ENCODE peak calls at places on chromosomes 16 and 17, in six cellular contexts. One of them, this sample, is unnamed.

GRCh38 chr17:78653382-78653781 is 76.2 kb upstream of the DNAH17 start:
- DNase-seq in sigmoid colon: peak
- DNase-seq in stomach: no peak
- DNase-seq in fibroblast of lung: peak
- DNase-seq in prostate gland: no peak
- DNase-seq in cardiac muscle cell: no peak
- DNase-seq in this sample: no peak

GRCh38 chr17:29116652-29117439 is 63.4 kb downstream of the MYO18A start:
- DNase-seq in sigmoid colon: peak
- DNase-seq in stomach: peak
- DNase-seq in fibroblast of lung: peak
- DNase-seq in prostate gland: peak
- DNase-seq in cardiac muscle cell: peak
- DNase-seq in this sample: peak

GRCh38 chr17:7632492-7632894 is 2.6 kb downstream of the SHBG start:
- DNase-seq in sigmoid colon: no peak
- DNase-seq in stomach: peak
- DNase-seq in fibroblast of lung: peak
- DNase-seq in prostate gland: no peak
- DNase-seq in cardiac muscle cell: peak
- DNase-seq in this sample: peak

GRCh38 chr17:41689497-41690299 is 1.0 kb downstream of the EIF1 start:
- DNase-seq in sigmoid colon: no peak
- DNase-seq in stomach: no peak
- DNase-seq in fibroblast of lung: peak
- DNase-seq in prostate gland: peak
- DNase-seq in cardiac muscle cell: peak
- DNase-seq in this sample: no peak

GRCh38 chr17:3888343-3889171 is 4.3 kb downstream of the CAMKK1 start:
- DNase-seq in sigmoid colon: peak
- DNase-seq in stomach: peak
- DNase-seq in fibroblast of lung: peak
- DNase-seq in prostate gland: peak
- DNase-seq in cardiac muscle cell: no peak
- DNase-seq in this sample: peak

GRCh38 chr16:52912565-52913173 is 140.0 kb downstream of the CHD9NB start:
- DNase-seq in sigmoid colon: no peak
- DNase-seq in stomach: peak
- DNase-seq in fibroblast of lung: peak
- DNase-seq in prostate gland: peak
- DNase-seq in cardiac muscle cell: peak
- DNase-seq in this sample: no peak

GRCh38 chr17:17624776-17625175 is 33.3 kb upstream of the PEMT start:
- DNase-seq in sigmoid colon: no peak
- DNase-seq in stomach: no peak
- DNase-seq in fibroblast of lung: no peak
- DNase-seq in prostate gland: no peak
- DNase-seq in cardiac muscle cell: no peak
- DNase-seq in this sample: no peak

GRCh38 chr17:43608313-43608712 is 53.4 kb downstream of the MEOX1 start:
- DNase-seq in sigmoid colon: no peak
- DNase-seq in stomach: no peak
- DNase-seq in fibroblast of lung: no peak
- DNase-seq in prostate gland: no peak
- DNase-seq in cardiac muscle cell: no peak
- DNase-seq in this sample: no peak

GRCh38 chr17:78442648-78443128 is 64.2 kb downstream of the PGS1 start:
- DNase-seq in sigmoid colon: peak
- DNase-seq in stomach: peak
- DNase-seq in fibroblast of lung: peak
- DNase-seq in prostate gland: no peak
- DNase-seq in cardiac muscle cell: no peak
- DNase-seq in this sample: peak

GRCh38 chr16:55842369-55843104 is 9.6 kb upstream of the CES1 start:
- DNase-seq in sigmoid colon: no peak
- DNase-seq in stomach: no peak
- DNase-seq in fibroblast of lung: peak
- DNase-seq in prostate gland: peak
- DNase-seq in cardiac muscle cell: peak
- DNase-seq in this sample: no peak

GRCh38 chr16:10181196-10182162 is 749 bp downstream of the GRIN2A start:
- DNase-seq in sigmoid colon: peak
- DNase-seq in stomach: peak
- DNase-seq in fibroblast of lung: peak
- DNase-seq in prostate gland: peak
- DNase-seq in cardiac muscle cell: peak
- DNase-seq in this sample: peak

GRCh38 chr17:27240802-27241155 is 53.1 kb upstream of the WSB1 start:
- DNase-seq in sigmoid colon: no peak
- DNase-seq in stomach: no peak
- DNase-seq in fibroblast of lung: no peak
- DNase-seq in prostate gland: no peak
- DNase-seq in cardiac muscle cell: no peak
- DNase-seq in this sample: no peak

GRCh38 chr17:29027521-29027920 is 15.4 kb upstream of the PIPOX start:
- DNase-seq in sigmoid colon: no peak
- DNase-seq in stomach: no peak
- DNase-seq in fibroblast of lung: no peak
- DNase-seq in prostate gland: no peak
- DNase-seq in cardiac muscle cell: no peak
- DNase-seq in this sample: no peak

GRCh38 chr16:20300312-20301097 is 26.8 kb downstream of the GP2 start:
- DNase-seq in sigmoid colon: no peak
- DNase-seq in stomach: peak
- DNase-seq in fibroblast of lung: peak
- DNase-seq in prostate gland: peak
- DNase-seq in cardiac muscle cell: peak
- DNase-seq in this sample: no peak

GRCh38 chr17:7260601-7261376 is 1.5 kb downstream of the CLDN7 start:
- DNase-seq in sigmoid colon: no peak
- DNase-seq in stomach: peak
- DNase-seq in fibroblast of lung: no peak
- DNase-seq in prostate gland: peak
- DNase-seq in cardiac muscle cell: peak
- DNase-seq in this sample: no peak

GRCh38 chr16:53232826-53233529 is 178.2 kb downstream of the CHD9 start:
- DNase-seq in sigmoid colon: no peak
- DNase-seq in stomach: no peak
- DNase-seq in fibroblast of lung: no peak
- DNase-seq in prostate gland: no peak
- DNase-seq in cardiac muscle cell: no peak
- DNase-seq in this sample: no peak

GRCh38 chr16:26801628-26802027 is 265.1 kb upstream of the C16orf82 start:
- DNase-seq in sigmoid colon: no peak
- DNase-seq in stomach: no peak
- DNase-seq in fibroblast of lung: no peak
- DNase-seq in prostate gland: no peak
- DNase-seq in cardiac muscle cell: no peak
- DNase-seq in this sample: no peak

GRCh38 chr17:82031303-82031884 is at the start of gene RAC3:
- DNase-seq in sigmoid colon: no peak
- DNase-seq in stomach: no peak
- DNase-seq in fibroblast of lung: peak
- DNase-seq in prostate gland: no peak
- DNase-seq in cardiac muscle cell: peak
- DNase-seq in this sample: no peak

GRCh38 chr16:67260426-67261063 is 11.8 kb downstream of the SLC9A5 start:
- DNase-seq in sigmoid colon: peak
- DNase-seq in stomach: peak
- DNase-seq in fibroblast of lung: peak
- DNase-seq in prostate gland: peak
- DNase-seq in cardiac muscle cell: peak
- DNase-seq in this sample: peak

GRCh38 chr16:35431829-35432663 is 1972.6 kb downstream of the TP53TG3F start:
- DNase-seq in sigmoid colon: no peak
- DNase-seq in stomach: no peak
- DNase-seq in fibroblast of lung: no peak
- DNase-seq in prostate gland: no peak
- DNase-seq in cardiac muscle cell: no peak
- DNase-seq in this sample: no peak

GRCh38 chr16:89784409-89784808 is 32.0 kb downstream of the FANCA start:
- DNase-seq in sigmoid colon: no peak
- DNase-seq in stomach: no peak
- DNase-seq in fibroblast of lung: no peak
- DNase-seq in prostate gland: no peak
- DNase-seq in cardiac muscle cell: no peak
- DNase-seq in this sample: no peak

GRCh38 chr16:10728035-10728462 is 15.6 kb upstream of the NUBP1 start:
- DNase-seq in sigmoid colon: no peak
- DNase-seq in stomach: no peak
- DNase-seq in fibroblast of lung: no peak
- DNase-seq in prostate gland: no peak
- DNase-seq in cardiac muscle cell: no peak
- DNase-seq in this sample: no peak

GRCh38 chr16:20327444-20328041 is at the start of gene GP2:
- DNase-seq in sigmoid colon: no peak
- DNase-seq in stomach: peak
- DNase-seq in fibroblast of lung: no peak
- DNase-seq in prostate gland: peak
- DNase-seq in cardiac muscle cell: no peak
- DNase-seq in this sample: no peak

GRCh38 chr17:1110844-1111598 is 68.8 kb downstream of the ABR start:
- DNase-seq in sigmoid colon: peak
- DNase-seq in stomach: no peak
- DNase-seq in fibroblast of lung: peak
- DNase-seq in prostate gland: no peak
- DNase-seq in cardiac muscle cell: peak
- DNase-seq in this sample: no peak

GRCh38 chr17:31492880-31493655 is 101.6 kb downstream of the RAB11FIP4 start:
- DNase-seq in sigmoid colon: no peak
- DNase-seq in stomach: peak
- DNase-seq in fibroblast of lung: no peak
- DNase-seq in prostate gland: no peak
- DNase-seq in cardiac muscle cell: no peak
- DNase-seq in this sample: no peak

GRCh38 chr17:7084058-7084457 is 4.0 kb upstream of the CLEC10A start:
- DNase-seq in sigmoid colon: no peak
- DNase-seq in stomach: no peak
- DNase-seq in fibroblast of lung: peak
- DNase-seq in prostate gland: no peak
- DNase-seq in cardiac muscle cell: no peak
- DNase-seq in this sample: no peak

GRCh38 chr16:73504591-73504990 is 456.7 kb upstream of the ZFHX3 start:
- DNase-seq in sigmoid colon: no peak
- DNase-seq in stomach: no peak
- DNase-seq in fibroblast of lung: no peak
- DNase-seq in prostate gland: no peak
- DNase-seq in cardiac muscle cell: no peak
- DNase-seq in this sample: no peak

DNA sequence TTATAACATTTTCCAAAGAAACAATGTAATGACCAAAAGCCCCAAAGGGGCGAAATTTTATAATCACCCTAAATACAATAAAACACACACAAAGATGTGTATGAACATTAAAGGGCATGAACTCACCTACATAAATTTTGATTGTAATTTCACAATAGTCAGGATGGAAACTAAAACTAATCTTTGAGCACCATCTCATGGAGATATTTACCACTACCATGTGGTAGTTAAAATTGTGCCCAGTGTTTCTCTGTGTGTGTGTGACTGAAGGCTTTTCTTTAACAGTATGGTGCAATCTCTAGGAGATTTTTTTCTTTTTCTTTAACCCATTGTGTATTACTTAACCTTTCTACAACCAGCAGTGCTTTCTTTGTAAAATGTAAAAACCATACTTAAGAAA is 19.7 kb upstream of the MEIOC start:
- DNase-seq in sigmoid colon: no peak
- DNase-seq in stomach: no peak
- DNase-seq in fibroblast of lung: peak
- DNase-seq in prostate gland: no peak
- DNase-seq in cardiac muscle cell: peak
- DNase-seq in this sample: no peak
- TF ChIP-seq CTCF in sigmoid colon: peak
- TF ChIP-seq CTCF in stomach: no peak
- TF ChIP-seq CTCF in fibroblast of lung: peak
- TF ChIP-seq CTCF in prostate gland: no peak
- TF ChIP-seq CTCF in cardiac muscle cell: peak
- TF ChIP-seq CTCF in this sample: no peak

GRCh38 chr16:30526823-30527634 is 663 bp upstream of the ZNF768 start:
- DNase-seq in sigmoid colon: peak
- DNase-seq in stomach: peak
- DNase-seq in fibroblast of lung: peak
- DNase-seq in prostate gland: peak
- DNase-seq in cardiac muscle cell: peak
- DNase-seq in this sample: peak

GRCh38 chr16:30525844-30526136 is 576 bp downstream of the ZNF768 start:
- DNase-seq in sigmoid colon: no peak
- DNase-seq in stomach: no peak
- DNase-seq in fibroblast of lung: no peak
- DNase-seq in prostate gland: no peak
- DNase-seq in cardiac muscle cell: no peak
- DNase-seq in this sample: no peak

GRCh38 chr16:30526137-30526822 is at the start of gene ZNF768:
- DNase-seq in sigmoid colon: peak
- DNase-seq in stomach: no peak
- DNase-seq in fibroblast of lung: peak
- DNase-seq in prostate gland: no peak
- DNase-seq in cardiac muscle cell: peak
- DNase-seq in this sample: peak

GRCh38 chr16:30527635-30528178 is 1.3 kb upstream of the ZNF768 start:
- DNase-seq in sigmoid colon: no peak
- DNase-seq in stomach: peak
- DNase-seq in fibroblast of lung: no peak
- DNase-seq in prostate gland: peak
- DNase-seq in cardiac muscle cell: no peak
- DNase-seq in this sample: no peak

GRCh38 chr16:30528799-30529457 is 2.6 kb upstream of the ZNF768 start:
- DNase-seq in sigmoid colon: no peak
- DNase-seq in stomach: no peak
- DNase-seq in fibroblast of lung: no peak
- DNase-seq in prostate gland: no peak
- DNase-seq in cardiac muscle cell: no peak
- DNase-seq in this sample: no peak
- H3K27ac ChIP-seq in sigmoid colon: no peak
- H3K27ac ChIP-seq in stomach: peak
- H3K27ac ChIP-seq in fibroblast of lung: no peak
- H3K27ac ChIP-seq in prostate gland: peak
- H3K27ac ChIP-seq in cardiac muscle cell: no peak
- H3K27ac ChIP-seq in this sample: peak

GRCh38 chr16:51409001-51409675 is 258.1 kb upstream of the SALL1 start:
- DNase-seq in sigmoid colon: no peak
- DNase-seq in stomach: no peak
- DNase-seq in fibroblast of lung: peak
- DNase-seq in prostate gland: no peak
- DNase-seq in cardiac muscle cell: no peak
- DNase-seq in this sample: no peak
- TF ChIP-seq CTCF in sigmoid colon: no peak
- TF ChIP-seq CTCF in stomach: no peak
- TF ChIP-seq CTCF in fibroblast of lung: no peak
- TF ChIP-seq CTCF in prostate gland: no peak
- TF ChIP-seq CTCF in cardiac muscle cell: no peak
- TF ChIP-seq CTCF in this sample: no peak

DNA sequence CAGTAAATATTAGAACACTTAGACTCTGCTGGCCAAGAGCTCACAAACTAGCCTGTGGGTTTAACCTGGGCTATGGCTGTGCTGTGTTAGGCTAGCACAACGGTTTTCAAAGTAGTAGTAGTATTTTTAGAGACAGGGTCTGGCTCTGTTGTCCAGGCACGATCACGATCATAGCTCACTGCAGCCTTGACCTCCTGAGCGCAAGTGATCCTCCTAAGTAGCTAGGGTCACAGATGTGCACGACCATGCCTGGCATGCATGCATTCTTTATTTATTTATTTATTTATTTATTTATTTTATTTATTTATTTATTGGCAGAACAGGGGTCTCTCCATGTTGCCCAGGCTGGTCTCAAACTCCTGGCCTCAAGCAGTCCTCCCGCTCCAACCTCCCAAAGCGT is 10.3 kb downstream of the MRPL27 start:
- DNase-seq in sigmoid colon: no peak
- DNase-seq in stomach: no peak
- DNase-seq in fibroblast of lung: no peak
- DNase-seq in prostate gland: no peak
- DNase-seq in cardiac muscle cell: no peak
- DNase-seq in this sample: no peak
- H3K27ac ChIP-seq in sigmoid colon: peak
- H3K27ac ChIP-seq in stomach: peak
- H3K27ac ChIP-seq in fibroblast of lung: no peak
- H3K27ac ChIP-seq in prostate gland: peak
- H3K27ac ChIP-seq in cardiac muscle cell: no peak
- H3K27ac ChIP-seq in this sample: no peak

This sample was measured in gastrocnemius medialis.